ENCODE peak calls at places on chromosomes 5 and 9, in six cellular contexts. E is WERI-Rb-1, W is breast epithelium, T is H1, L is EH, Z is colonic mucosa. K is an unnamed sample.

GRCh38 chr9:27726244-27727141 is 153.2 kb upstream of the C9orf72 start:
- DNase-seq in T (peak), E (peak), L (peak), W (no peak), Z (peak), K (peak)

GRCh38 chr9:127418037-127418471 is 6.1 kb upstream of the ZNF79 start:
- DNase-seq in E (peak), T (peak), L (no peak), Z (no peak), W (no peak), K (peak)

GRCh38 chr9:136282272-136282861 is 21.5 kb downstream of the CCDC187 start:
- DNase-seq in Z (no peak), E (no peak), T (no peak), W (no peak), L (no peak), K (no peak)

GRCh38 chr5:146185161-146185560 is 2.7 kb upstream of the LARS1 start:
- DNase-seq in T (no peak), L (peak), W (no peak), E (no peak), Z (no peak), K (no peak)

GRCh38 chr9:29332789-29333188 is 1759.5 kb upstream of the C9orf72 start:
- DNase-seq in T (no peak), E (no peak), W (no peak), L (no peak), Z (no peak), K (no peak)

GRCh38 chr5:138139776-138140080 is 500 bp upstream of the NME5 start:
- DNase-seq in Z (no peak), W (no peak), T (no peak), L (no peak), E (no peak), K (no peak)

GRCh38 chr9:96008502-96009222 is 133.2 kb downstream of the ERCC6L2 start:
- DNase-seq in T (no peak), W (no peak), Z (no peak), E (no peak), L (no peak), K (no peak)

GRCh38 chr9:97666907-97667686 is 30.0 kb downstream of the XPA start:
- DNase-seq in T (no peak), W (no peak), Z (no peak), E (no peak), L (no peak), K (no peak)

GRCh38 chr5:3537942-3538341 is 57.7 kb upstream of the IRX1 start:
- DNase-seq in W (no peak), L (no peak), T (no peak), Z (no peak), E (no peak), K (no peak)

GRCh38 chr5:4447657-4448056 is 692.5 kb upstream of the ADAMTS16 start:
- DNase-seq in E (no peak), W (no peak), T (no peak), Z (no peak), L (no peak), K (no peak)

GRCh38 chr5:95281211-95281610 is 3.7 kb downstream of the MCTP1 start:
- DNase-seq in L (peak), Z (no peak), W (no peak), E (no peak), T (no peak), K (peak)

GRCh38 chr5:124162782-124163532 is 583.5 kb downstream of the ZNF608 start:
- DNase-seq in Z (peak), T (no peak), E (peak), W (no peak), L (no peak), K (no peak)

GRCh38 chr9:93028448-93029006 is 30.0 kb upstream of the SUSD3 start:
- DNase-seq in W (no peak), L (no peak), Z (no peak), T (no peak), E (no peak), K (no peak)

GRCh38 chr9:93391898-93392297 is 59.6 kb upstream of the FAM120A start:
- DNase-seq in E (no peak), W (no peak), T (no peak), Z (peak), L (no peak), K (no peak)

GRCh38 chr5:137122075-137122474 is 377.1 kb downstream of the SPOCK1 start:
- DNase-seq in W (no peak), L (peak), Z (peak), T (no peak), E (no peak), K (no peak)

GRCh38 chr5:57209316-57210040 is 35.6 kb downstream of the GPBP1 start:
- DNase-seq in T (peak), W (no peak), L (peak), Z (no peak), E (no peak), K (no peak)

GRCh38 chr5:157554180-157555030 is 21.2 kb downstream of the ADAM19 start:
- DNase-seq in E (no peak), Z (no peak), L (no peak), W (no peak), T (no peak), K (no peak)

GRCh38 chr5:149666212-149666852 is 63.8 kb upstream of the PPARGC1B start:
- DNase-seq in T (no peak), L (peak), Z (no peak), W (no peak), E (no peak), K (no peak)

GRCh38 chr5:136056336-136056735 is 27.5 kb downstream of the TGFBI start:
- DNase-seq in T (no peak), E (no peak), W (no peak), L (no peak), Z (no peak), K (no peak)

GRCh38 chr5:108975697-108976096 is 228.0 kb downstream of the FER start:
- DNase-seq in T (no peak), E (no peak), L (no peak), Z (no peak), W (no peak), K (no peak)

GRCh38 chr9:126088336-126088735 is 238.3 kb upstream of the MVB12B start:
- DNase-seq in L (no peak), T (no peak), W (no peak), E (no peak), Z (no peak), K (no peak)

GRCh38 chr9:73133042-73133651 is 18.5 kb upstream of the ANXA1 start:
- DNase-seq in Z (no peak), W (no peak), L (no peak), E (no peak), T (no peak), K (no peak)

GRCh38 chr9:37602817-37603216 is 10.4 kb upstream of the TOMM5 start:
- DNase-seq in E (no peak), L (no peak), Z (peak), T (no peak), W (peak), K (no peak)

GRCh38 chr5:4203146-4203545 is 607.5 kb downstream of the IRX1 start:
- DNase-seq in L (no peak), T (no peak), W (no peak), Z (no peak), E (no peak), K (no peak)

GRCh38 chr9:127874301-127875216 is 2.9 kb downstream of the AK1 start:
- DNase-seq in T (no peak), L (no peak), W (no peak), Z (no peak), E (no peak), K (no peak)

GRCh38 chr9:88460583-88461332 is 72.5 kb downstream of the SPIN1 start:
- DNase-seq in W (no peak), L (peak), T (no peak), E (no peak), Z (no peak), K (peak)

GRCh38 chr5:156201793-156202388 is 125.1 kb upstream of the SGCD start:
- DNase-seq in W (no peak), Z (no peak), L (peak), T (no peak), E (no peak), K (no peak)

GRCh38 chr9:83978992-83979811 is 813 bp downstream of the HNRNPK start:
- DNase-seq in T (peak), L (peak), Z (peak), W (peak), E (peak), K (peak)

GRCh38 chr5:10460252-10460906 is 18.7 kb downstream of the ROPN1L start:
- DNase-seq in T (no peak), Z (peak), L (peak), W (no peak), E (no peak), K (no peak)

GRCh38 chr5:180069589-180070247 is 1.8 kb downstream of the RNF130 start:
- DNase-seq in Z (no peak), W (no peak), T (no peak), L (no peak), E (peak), K (no peak)